ENCODE peak calls at places on chromosomes 11 and 22, in four cellular contexts. O is upper lobe of left lung, Y is K562, Q is HepG2. U is an unnamed sample.

GRCh38 chr11:35548925-35549561 is 23.6 kb upstream of the PAMR1 start:
- ATAC-seq in Y (no peak), O (no peak), Q (no peak), U (no peak)

GRCh38 chr11:34104680-34105078 is 750 bp upstream of the NAT10 start:
- ATAC-seq in O (no peak), Q (no peak), Y (no peak), U (no peak)

GRCh38 chr11:68840661-68841653 is 759 bp downstream of the CPT1A start:
- ATAC-seq in O (no peak), Q (peak), Y (peak), U (peak)

GRCh38 chr11:111387318-111387863 is 8.3 kb upstream of the POU2AF1 start:
- ATAC-seq in O (peak), Y (no peak), Q (no peak), U (no peak)

GRCh38 chr11:35166369-35167360 is 27.7 kb downstream of the CD44 start:
- ATAC-seq in Y (no peak), Q (no peak), O (no peak), U (no peak)

GRCh38 chr11:76885390-76886097 is 24.8 kb downstream of the ACER3 start:
- ATAC-seq in Q (no peak), Y (peak), O (peak), U (no peak)

GRCh38 chr22:46746620-46747019 is 8.6 kb upstream of the CERK start:
- ATAC-seq in O (no peak), Y (no peak), Q (no peak), U (no peak)

GRCh38 chr11:45816614-45817013 is 11.7 kb downstream of the SLC35C1 start:
- ATAC-seq in Q (peak), O (no peak), Y (peak), U (no peak)

GRCh38 chr11:613369-613968 is 2.3 kb downstream of the IRF7 start:
- ATAC-seq in O (peak), Q (peak), Y (peak), U (no peak)

GRCh38 chr11:65418431-65418680 is 4.2 kb upstream of the NEAT1 start:
- ATAC-seq in Q (peak), O (no peak), Y (no peak), U (no peak)

GRCh38 chr11:65418681-65419459 is 3.7 kb upstream of the NEAT1 start:
- ATAC-seq in Y (peak), Q (peak), O (peak), U (peak)

GRCh38 chr11:65417221-65417701 is 5.3 kb upstream of the NEAT1 start:
- ATAC-seq in Y (no peak), Q (peak), O (no peak), U (no peak)

GRCh38 chr11:65416341-65417185 is 6.0 kb upstream of the NEAT1 start:
- ATAC-seq in Q (peak), Y (peak), O (peak), U (peak)

DNA sequence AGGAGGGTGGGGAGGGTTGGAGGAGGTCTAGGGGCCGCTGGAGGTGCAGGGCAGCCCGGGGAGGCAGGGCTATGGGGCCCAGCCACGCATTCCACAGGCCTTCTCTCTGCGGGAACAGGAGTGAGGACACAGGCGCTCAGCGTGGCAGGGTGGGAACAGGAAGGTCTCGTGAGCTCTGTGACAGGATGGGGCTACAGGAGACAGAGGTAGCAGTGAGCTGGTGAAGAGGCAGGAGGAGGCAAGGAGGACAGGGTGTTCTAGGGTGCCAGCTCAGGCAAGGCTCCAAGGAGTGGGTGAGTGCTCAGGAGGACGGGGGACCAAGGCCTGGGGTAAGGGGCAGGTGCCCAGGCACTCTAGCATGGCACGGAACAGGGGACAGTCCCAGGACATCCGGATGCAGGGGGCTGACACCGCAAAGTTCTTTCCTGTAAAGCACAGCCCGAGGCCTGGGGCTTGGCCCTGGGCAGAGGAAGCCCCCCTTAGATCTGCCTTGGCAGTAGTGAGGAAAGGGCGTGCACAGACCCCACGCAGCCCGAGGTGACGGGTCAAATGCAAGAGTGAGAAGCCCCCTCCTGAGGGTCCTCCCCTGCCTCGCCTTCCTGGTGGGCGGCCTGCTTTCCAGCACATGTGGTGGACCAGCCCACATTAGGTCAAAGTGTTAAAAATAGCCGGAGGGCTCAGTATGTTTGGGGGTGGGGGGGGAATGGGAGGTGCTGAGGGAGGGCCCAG is 4.7 kb upstream of the NEAT1 start:
- ATAC-seq in Q (peak), Y (no peak), O (peak), U (peak)
- TF ChIP-seq EP300 in Q (no peak), Y (no peak), O (no peak), U (no peak)

GRCh38 chr11:114110948-114111347 is 51.4 kb downstream of the ZBTB16 start:
- ATAC-seq in Y (no peak), O (no peak), Q (no peak), U (peak)
- TF ChIP-seq POLR2AphosphoS5 in Y (no peak), O (peak), Q (no peak), U (peak)

DNA sequence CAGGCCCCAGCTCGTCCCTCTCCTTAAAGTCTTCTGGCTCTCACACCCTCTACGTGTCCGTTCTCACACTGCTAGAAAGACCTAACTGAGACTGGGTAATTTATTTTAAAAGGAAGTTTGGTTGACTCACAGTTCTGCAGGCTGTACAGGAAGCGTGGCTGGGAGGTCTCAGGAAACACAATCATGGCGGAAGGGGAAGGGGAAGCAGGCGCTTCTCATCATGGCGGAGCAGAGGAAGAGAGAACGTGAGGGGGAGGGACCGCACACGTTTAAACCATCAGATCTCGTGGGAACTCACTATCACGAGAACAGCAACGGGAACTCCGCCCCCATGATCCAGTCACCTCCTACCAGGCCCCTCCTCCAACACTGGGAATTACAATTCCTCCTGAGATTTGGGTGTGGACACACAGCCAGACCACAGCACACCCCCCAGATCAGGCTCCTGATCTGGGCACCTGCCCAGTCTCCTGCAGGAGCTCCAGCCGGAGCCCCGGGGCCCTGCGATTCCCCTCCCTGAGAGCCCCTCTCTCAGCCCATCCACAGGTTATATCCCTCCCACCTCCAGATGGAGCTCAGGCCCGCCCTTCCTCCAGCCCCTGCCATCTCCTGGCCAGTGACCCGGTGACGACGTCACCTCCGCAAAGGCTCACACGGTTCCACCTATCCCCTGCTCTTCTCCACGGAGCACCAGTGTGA is 170.2 kb downstream of the BRD1 start:
- ATAC-seq in Q (no peak), O (peak), Y (peak), U (peak)
- H3K4me3 ChIP-seq in Q (no peak), O (peak), Y (peak), U (peak)

DNA sequence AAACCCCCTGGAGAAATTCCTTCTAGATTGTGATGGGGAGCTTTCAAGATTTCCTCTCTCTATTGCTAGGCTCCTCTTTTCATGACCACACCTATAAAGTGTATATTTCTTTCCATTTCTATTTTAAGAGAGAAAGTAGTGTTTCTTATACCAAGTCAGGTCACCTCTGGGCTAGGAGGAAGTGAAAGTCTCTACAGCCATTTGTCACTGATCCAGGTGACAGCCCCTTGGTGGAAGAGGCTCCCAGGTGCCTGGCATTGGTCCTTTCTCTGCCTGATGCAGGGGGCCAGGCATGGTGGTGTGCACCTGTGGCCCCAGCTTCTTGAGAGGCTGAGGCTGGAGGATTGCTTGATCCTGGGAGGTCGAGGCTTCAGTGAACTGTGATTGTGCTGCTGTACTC is 64.7 kb downstream of the DHCR7 start:
- ATAC-seq in Q (no peak), Y (no peak), O (no peak), U (no peak)
- TF ChIP-seq EP300 in Q (no peak), Y (no peak), O (no peak), U (no peak)

DNA sequence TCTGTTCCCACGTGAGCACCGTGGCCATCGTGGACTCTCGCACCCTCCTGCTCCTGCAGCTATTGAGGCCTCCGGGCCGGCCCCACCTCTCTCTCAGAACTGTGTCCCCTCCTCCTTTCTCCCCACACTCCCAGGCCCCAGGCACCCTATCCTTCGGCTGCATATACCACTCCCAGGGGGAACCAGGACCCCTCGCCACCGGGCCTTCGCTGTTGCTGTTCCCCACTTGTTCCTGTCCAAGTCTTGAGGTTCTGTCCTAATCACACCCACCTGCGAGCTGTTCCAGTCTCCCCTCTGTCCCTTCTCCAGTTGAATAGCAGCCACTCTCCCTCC is 43.0 kb upstream of the CDON start:
- ATAC-seq in O (no peak), Y (no peak), Q (no peak), U (no peak)
- TF ChIP-seq POLR2AphosphoS5 in O (no peak), Y (no peak), Q (no peak), U (no peak)

GRCh38 chr11:122720482-122720881 is 65.0 kb downstream of the UBASH3B start:
- ATAC-seq in Q (no peak), Y (no peak), O (no peak), U (no peak)
- H3K4me3 ChIP-seq in Q (no peak), Y (no peak), O (no peak), U (no peak)

GRCh38 chr11:46953093-46953492 is 16.5 kb downstream of the CSTPP1 start:
- ATAC-seq in Y (no peak), O (no peak), Q (no peak), U (no peak)
- TF ChIP-seq EP300 in Y (no peak), O (no peak), Q (no peak), U (no peak)

GRCh38 chr11:61785837-61786402 is 6.5 kb downstream of the TMEM258 start:
- ATAC-seq in Q (no peak), Y (no peak), O (no peak), U (no peak)

GRCh38 chr11:61783717-61784505 is 8.5 kb downstream of the TMEM258 start:
- ATAC-seq in Q (no peak), Y (no peak), O (no peak), U (no peak)

GRCh38 chr11:61782841-61783240 is 9.6 kb downstream of the TMEM258 start:
- ATAC-seq in Q (no peak), Y (no peak), O (no peak), U (no peak)

GRCh38 chr11:61781585-61781984 is 10.8 kb downstream of the TMEM258 start:
- ATAC-seq in Y (no peak), O (no peak), Q (no peak), U (no peak)

DNA sequence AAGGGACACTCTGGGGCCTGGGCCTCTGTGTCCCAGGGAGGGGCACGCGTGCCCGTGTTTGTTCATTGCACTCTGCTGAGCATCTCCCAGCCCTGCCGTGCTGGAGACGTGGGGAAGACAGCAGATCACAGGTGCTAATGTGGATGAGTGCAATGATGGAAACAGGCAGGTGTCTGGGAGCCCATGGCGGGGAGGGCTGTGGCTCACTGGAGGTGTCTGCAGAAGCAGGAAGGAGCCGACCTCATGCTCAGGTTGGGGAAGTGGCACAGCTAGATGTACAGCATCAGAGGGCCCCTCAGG is 7.9 kb downstream of the TMEM258 start:
- ATAC-seq in O (no peak), Y (no peak), Q (no peak), U (no peak)
- TF ChIP-seq POLR2AphosphoS5 in O (no peak), Y (no peak), Q (no peak), U (no peak)

DNA sequence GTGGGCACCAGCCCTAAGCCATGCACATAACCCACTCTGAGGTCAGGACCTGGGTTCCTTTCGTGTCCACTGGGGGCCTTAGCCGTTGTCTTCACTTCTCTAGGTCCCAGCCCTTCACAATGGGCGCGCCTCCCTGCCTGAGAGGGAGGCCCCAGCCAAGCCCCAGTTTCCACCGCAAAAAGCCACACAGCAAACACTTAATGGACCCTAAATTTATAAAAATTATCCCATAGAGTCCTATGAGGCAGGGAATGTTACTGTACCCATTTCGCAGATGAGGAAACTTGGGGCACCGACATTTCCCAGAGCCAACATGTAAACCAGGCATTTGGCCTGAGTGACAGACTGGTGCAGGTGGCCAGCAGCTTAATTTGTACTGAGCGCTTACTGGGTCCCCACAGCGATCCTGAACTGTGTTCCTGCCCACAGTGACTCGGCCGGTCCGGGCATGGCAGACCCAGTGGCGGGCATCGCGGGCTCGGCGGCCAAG is 1.3 kb downstream of the GAS2L1 start:
- ATAC-seq in Q (no peak), Y (peak), O (no peak), U (no peak)
- H3K4me3 ChIP-seq in Q (peak), Y (peak), O (peak), U (peak)